ENCODE peak calls at places on chromosomes 3 and 15, in eight cellular contexts. S is M059J; A is T-helper 1 cell; T is CD4-positive, alpha-beta T cell; X is stimulated activated naive CD8-positive, alpha-beta T cell treated with anti-CD3 and anti-CD28 coated beads, Interleukin-15, Interleukin-2, amounts not matched to agents 100 U/mL and 50 U/mL, for 24 hours; G is astrocyte of the spinal cord; H is stimulated activated effector memory CD8-positive, alpha-beta T cell treated with anti-CD3 and anti-CD28 coated beads, Interleukin-12 subunit alpha, Interleukin-12 subunit beta, amount 100 ng/mL, for 72 hours; D is NCI-H2171. W is an unnamed sample.

GRCh38 chr3:48784426-48785120 is 63.1 kb downstream of the PRKAR2A start:
- DNase-seq in T (no peak), G (peak), H (no peak), A (no peak), S (no peak), X (no peak), D (no peak), W (no peak)

GRCh38 chr15:45333550-45333949 is 44.8 kb downstream of the GATM start:
- DNase-seq in S (peak), D (peak), G (peak), H (no peak), T (no peak), A (no peak), X (no peak), W (peak)

GRCh38 chr15:31457161-31457560 is 130.5 kb downstream of the KLF13 start:
- DNase-seq in X (no peak), S (no peak), D (no peak), G (no peak), H (no peak), T (no peak), A (no peak), W (no peak)

GRCh38 chr15:45431502-45431901 is 53.2 kb upstream of the GATM start:
- DNase-seq in S (no peak), X (no peak), T (no peak), H (no peak), A (no peak), G (no peak), D (no peak), W (no peak)

GRCh38 chr3:43405888-43406636 is 119.7 kb downstream of the SNRK start:
- DNase-seq in G (peak), D (no peak), H (no peak), T (no peak), S (no peak), X (no peak), A (no peak), W (peak)

GRCh38 chr3:134087046-134087974 is 57.6 kb upstream of the SLCO2A1 start:
- DNase-seq in X (no peak), G (no peak), T (no peak), D (no peak), A (no peak), H (peak), S (peak), W (no peak)

GRCh38 chr3:121073011-121073410 is 165.0 kb downstream of the STXBP5L start:
- DNase-seq in H (no peak), G (no peak), X (no peak), T (no peak), A (no peak), D (no peak), S (no peak), W (no peak)

GRCh38 chr3:46935989-46936620 is 40.4 kb downstream of the CCDC12 start:
- DNase-seq in A (no peak), H (no peak), S (no peak), T (no peak), G (no peak), X (no peak), D (no peak), W (peak)

GRCh38 chr3:39457361-39457760 is 10.1 kb upstream of the MOBP start:
- DNase-seq in G (no peak), T (no peak), H (no peak), A (no peak), X (no peak), S (no peak), D (no peak), W (no peak)

GRCh38 chr3:5197470-5198312 is 10.2 kb downstream of the EDEM1 start:
- DNase-seq in T (peak), G (peak), S (no peak), A (peak), H (no peak), D (no peak), X (peak), W (no peak)

W was measured in G401.